ENCODE peak calls at places on chromosomes 2 and 18, in four cellular contexts. One of them, this sample, is unnamed.

GRCh38 chr2:9099341-9099751 is 95.9 kb upstream of the MBOAT2 start:
- DNase-seq in GM12865: peak; percentile 77
- DNase-seq in mucosa of descending colon: no peak
- DNase-seq in astrocyte of the spinal cord: peak; percentile 85
- DNase-seq in this sample: no peak

GRCh38 chr2:17208511-17208910 is 309.7 kb downstream of the RAD51AP2 start:
- DNase-seq in GM12865: no peak
- DNase-seq in mucosa of descending colon: no peak
- DNase-seq in astrocyte of the spinal cord: peak; percentile 24
- DNase-seq in this sample: peak; percentile 58

GRCh38 chr2:163593941-163594340 is 141.9 kb downstream of the FIGN start:
- DNase-seq in GM12865: no peak
- DNase-seq in mucosa of descending colon: no peak
- DNase-seq in astrocyte of the spinal cord: no peak
- DNase-seq in this sample: no peak

GRCh38 chr2:119475225-119475856 is 43.7 kb downstream of the TMEM37 start:
- DNase-seq in GM12865: no peak
- DNase-seq in mucosa of descending colon: no peak
- DNase-seq in astrocyte of the spinal cord: no peak
- DNase-seq in this sample: no peak

GRCh38 chr2:121567957-121568409 is 37.3 kb downstream of the RNU4ATAC start:
- DNase-seq in GM12865: no peak
- DNase-seq in mucosa of descending colon: no peak
- DNase-seq in astrocyte of the spinal cord: peak; percentile 63
- DNase-seq in this sample: no peak

GRCh38 chr2:58601017-58601416 is 359.9 kb upstream of the FANCL start:
- DNase-seq in GM12865: no peak
- DNase-seq in mucosa of descending colon: no peak
- DNase-seq in astrocyte of the spinal cord: no peak
- DNase-seq in this sample: no peak

GRCh38 chr2:71544919-71545571 is 91.7 kb downstream of the DYSF start:
- DNase-seq in GM12865: no peak
- DNase-seq in mucosa of descending colon: peak; percentile 46
- DNase-seq in astrocyte of the spinal cord: no peak
- DNase-seq in this sample: no peak

GRCh38 chr18:47470941-47471340 is 219.5 kb upstream of the SKOR2 start:
- DNase-seq in GM12865: no peak
- DNase-seq in mucosa of descending colon: no peak
- DNase-seq in astrocyte of the spinal cord: no peak
- DNase-seq in this sample: no peak

GRCh38 chr2:224085811-224086210 is 46.7 kb upstream of the SERPINE2 start:
- DNase-seq in GM12865: no peak
- DNase-seq in mucosa of descending colon: no peak
- DNase-seq in astrocyte of the spinal cord: no peak
- DNase-seq in this sample: peak; percentile 15

GRCh38 chr2:95076705-95077520 is 44.7 kb downstream of the MRPS5 start:
- DNase-seq in GM12865: peak; percentile 81
- DNase-seq in mucosa of descending colon: peak; percentile 93
- DNase-seq in astrocyte of the spinal cord: peak; percentile 35
- DNase-seq in this sample: peak; percentile 25

GRCh38 chr2:207311316-207312005 is 145.7 kb upstream of the KLF7 start:
- DNase-seq in GM12865: peak; percentile 52
- DNase-seq in mucosa of descending colon: peak; percentile 28
- DNase-seq in astrocyte of the spinal cord: peak; percentile 95
- DNase-seq in this sample: peak; percentile 98

GRCh38 chr2:2324565-2325101 is 6.4 kb downstream of the MYT1L start:
- DNase-seq in GM12865: no peak
- DNase-seq in mucosa of descending colon: no peak
- DNase-seq in astrocyte of the spinal cord: no peak
- DNase-seq in this sample: no peak

GRCh38 chr18:11872479-11873136 is 21.4 kb downstream of the CHMP1B start:
- DNase-seq in GM12865: peak; percentile 41
- DNase-seq in mucosa of descending colon: peak; percentile 61
- DNase-seq in astrocyte of the spinal cord: peak; percentile 27
- DNase-seq in this sample: peak; percentile 31

GRCh38 chr2:217568289-217568985 is 434.4 kb downstream of the TNS1 start:
- DNase-seq in GM12865: peak; percentile 0
- DNase-seq in mucosa of descending colon: no peak
- DNase-seq in astrocyte of the spinal cord: peak; percentile 33
- DNase-seq in this sample: peak; percentile 97

GRCh38 chr2:120919216-120919615 is 183.5 kb downstream of the GLI2 start:
- DNase-seq in GM12865: no peak
- DNase-seq in mucosa of descending colon: no peak
- DNase-seq in astrocyte of the spinal cord: no peak
- DNase-seq in this sample: no peak

GRCh38 chr18:46072959-46073358 is 899 bp upstream of the PSTPIP2 start:
- DNase-seq in GM12865: no peak
- DNase-seq in mucosa of descending colon: no peak
- DNase-seq in astrocyte of the spinal cord: no peak
- DNase-seq in this sample: no peak

GRCh38 chr18:46071615-46071893 is 506 bp downstream of the PSTPIP2 start:
- DNase-seq in GM12865: no peak
- DNase-seq in mucosa of descending colon: no peak
- DNase-seq in astrocyte of the spinal cord: no peak
- DNase-seq in this sample: no peak

GRCh38 chr18:46070683-46071614 is 1.1 kb downstream of the PSTPIP2 start:
- DNase-seq in GM12865: no peak
- DNase-seq in mucosa of descending colon: no peak
- DNase-seq in astrocyte of the spinal cord: no peak
- DNase-seq in this sample: no peak

GRCh38 chr18:46073474-46074331 is 1.6 kb upstream of the PSTPIP2 start:
- DNase-seq in GM12865: peak; percentile 66
- DNase-seq in mucosa of descending colon: peak; percentile 82
- DNase-seq in astrocyte of the spinal cord: peak; percentile 74
- DNase-seq in this sample: peak; percentile 57

GRCh38 chr18:46071894-46072867 is at the start of gene PSTPIP2:
- DNase-seq in GM12865: peak; percentile 54
- DNase-seq in mucosa of descending colon: peak; percentile 76
- DNase-seq in astrocyte of the spinal cord: peak; percentile 54
- DNase-seq in this sample: peak; percentile 55
- H3K4me3 ChIP-seq in GM12865: peak within 1 kb of the TSS; percentile 42
- H3K4me3 ChIP-seq in mucosa of descending colon: peak within 1 kb of the TSS; percentile 40
- H3K4me3 ChIP-seq in astrocyte of the spinal cord: peak within 1 kb of the TSS; percentile 57
- H3K4me3 ChIP-seq in this sample: peak within 1 kb of the TSS; percentile 73

GRCh38 chr2:76050196-76050595 is 339.5 kb upstream of the GCFC2 start:
- DNase-seq in GM12865: no peak
- DNase-seq in mucosa of descending colon: no peak
- DNase-seq in astrocyte of the spinal cord: no peak
- DNase-seq in this sample: no peak
- TF ChIP-seq CTCF in GM12865: no peak
- TF ChIP-seq CTCF in mucosa of descending colon: no peak
- TF ChIP-seq CTCF in astrocyte of the spinal cord: no peak
- TF ChIP-seq CTCF in this sample: no peak

DNA sequence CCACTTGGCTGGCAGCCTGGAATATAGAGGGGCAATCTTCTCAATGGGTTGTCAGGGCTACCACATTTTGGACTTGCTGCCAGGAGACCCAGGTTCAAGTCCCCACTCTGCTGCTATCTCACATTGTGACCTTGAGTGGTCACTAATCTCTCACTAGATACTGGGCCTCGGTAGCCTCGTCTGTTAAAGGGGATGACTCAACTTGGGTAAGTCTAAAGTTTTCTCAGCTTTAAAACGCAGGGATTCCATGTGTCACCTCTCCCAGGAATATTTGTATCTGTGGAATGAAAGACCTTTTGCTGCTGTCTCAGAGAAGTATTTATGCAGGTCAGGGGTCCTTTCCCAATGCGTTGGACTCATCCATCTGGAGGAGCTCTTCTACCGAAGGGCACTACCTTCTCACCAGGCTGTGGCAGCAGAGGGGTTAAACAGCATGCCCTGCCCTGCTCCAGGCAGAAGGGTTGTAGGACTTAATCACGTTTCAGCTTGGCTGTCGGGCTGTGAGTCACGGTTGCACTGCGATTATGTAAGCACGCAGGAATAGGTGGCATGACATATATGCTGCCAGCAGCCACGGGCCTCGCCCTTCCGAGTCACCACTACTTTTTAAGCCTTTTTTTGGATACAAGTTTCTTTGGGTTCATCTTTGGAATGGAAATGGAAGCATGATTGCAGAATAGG is 86.5 kb downstream of the SEMA4F start:
- DNase-seq in GM12865: no peak
- DNase-seq in mucosa of descending colon: peak; percentile 79
- DNase-seq in astrocyte of the spinal cord: peak; percentile 86
- DNase-seq in this sample: peak; percentile 97
- H3K4me3 ChIP-seq in GM12865: no peak overlapping the region
- H3K4me3 ChIP-seq in mucosa of descending colon: no peak overlapping the region
- H3K4me3 ChIP-seq in astrocyte of the spinal cord: no peak overlapping the region
- H3K4me3 ChIP-seq in this sample: no peak overlapping the region

GRCh38 chr2:133378386-133378785 is 189.9 kb downstream of the NCKAP5 start:
- DNase-seq in GM12865: no peak
- DNase-seq in mucosa of descending colon: no peak
- DNase-seq in astrocyte of the spinal cord: no peak
- DNase-seq in this sample: no peak

GRCh38 chr2:133377599-133377998 is 190.7 kb downstream of the NCKAP5 start:
- DNase-seq in GM12865: no peak
- DNase-seq in mucosa of descending colon: no peak
- DNase-seq in astrocyte of the spinal cord: no peak
- DNase-seq in this sample: no peak

GRCh38 chr2:133380991-133381390 is 187.3 kb downstream of the NCKAP5 start:
- DNase-seq in GM12865: no peak
- DNase-seq in mucosa of descending colon: no peak
- DNase-seq in astrocyte of the spinal cord: no peak
- DNase-seq in this sample: no peak

GRCh38 chr2:133377021-133377481 is 191.2 kb downstream of the NCKAP5 start:
- DNase-seq in GM12865: no peak
- DNase-seq in mucosa of descending colon: no peak
- DNase-seq in astrocyte of the spinal cord: peak; percentile 49
- DNase-seq in this sample: peak; percentile 84

DNA sequence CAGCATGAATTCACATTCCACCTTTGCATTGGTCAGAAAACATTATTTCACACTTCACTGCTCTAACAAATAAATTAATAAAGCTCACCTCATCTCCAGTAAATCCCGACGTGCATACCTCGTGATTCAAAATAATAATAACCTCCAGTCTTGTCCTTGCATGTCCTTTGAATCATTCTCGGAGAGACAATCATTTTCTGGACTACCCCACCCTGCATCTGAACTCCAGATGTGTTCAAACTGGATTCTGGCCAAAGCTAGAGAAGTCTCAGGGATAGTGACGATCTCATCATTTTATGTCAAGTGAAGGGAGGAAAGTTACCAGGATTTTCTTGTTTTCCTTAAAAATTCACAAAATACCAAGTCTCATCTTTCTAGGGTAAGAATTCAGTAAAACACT is 189.1 kb downstream of the NCKAP5 start:
- DNase-seq in GM12865: no peak
- DNase-seq in mucosa of descending colon: no peak
- DNase-seq in astrocyte of the spinal cord: no peak
- DNase-seq in this sample: peak; percentile 77
- TF ChIP-seq CTCF in GM12865: no peak
- TF ChIP-seq CTCF in mucosa of descending colon: no peak
- TF ChIP-seq CTCF in astrocyte of the spinal cord: no peak
- TF ChIP-seq CTCF in this sample: no peak

GRCh38 chr2:157501026-157501425 is 57.1 kb upstream of the CYTIP start:
- DNase-seq in GM12865: no peak
- DNase-seq in mucosa of descending colon: no peak
- DNase-seq in astrocyte of the spinal cord: no peak
- DNase-seq in this sample: no peak
- H3K4me3 ChIP-seq in GM12865: no peak overlapping the region
- H3K4me3 ChIP-seq in mucosa of descending colon: no peak overlapping the region
- H3K4me3 ChIP-seq in astrocyte of the spinal cord: no peak overlapping the region
- H3K4me3 ChIP-seq in this sample: no peak overlapping the region

DNA sequence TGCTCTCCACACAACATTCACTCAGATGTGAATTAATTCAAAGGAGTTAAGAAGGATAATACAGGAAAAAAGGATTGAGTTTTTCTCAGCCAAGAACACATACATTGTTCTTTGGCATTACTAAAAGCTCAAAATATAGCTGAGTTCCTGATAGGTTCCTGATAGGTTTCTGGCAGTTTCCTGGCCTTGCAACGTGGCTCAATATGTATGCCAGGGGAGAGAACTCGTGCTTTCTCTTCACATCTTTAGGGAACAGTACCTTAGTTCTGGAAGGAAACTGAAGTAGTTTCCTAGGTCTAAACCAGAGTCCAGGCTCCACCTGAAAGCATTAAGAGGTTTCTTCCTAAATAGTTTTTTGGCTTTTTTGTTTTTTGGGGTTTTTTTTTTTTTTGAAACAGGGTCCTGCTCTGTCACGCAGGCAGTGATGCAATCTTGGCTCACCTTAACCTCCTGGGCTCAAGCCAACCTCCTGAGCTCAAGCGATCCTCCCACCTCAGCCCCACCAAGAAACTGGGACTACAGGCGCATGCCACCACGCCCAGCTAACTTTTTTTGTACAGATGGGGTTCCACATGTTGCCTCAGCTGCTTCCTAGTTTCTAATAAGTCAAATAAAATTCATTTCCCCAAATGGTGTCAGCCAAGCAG is 42.8 kb downstream of the ESCO1 start:
- DNase-seq in GM12865: no peak
- DNase-seq in mucosa of descending colon: no peak
- DNase-seq in astrocyte of the spinal cord: no peak
- DNase-seq in this sample: no peak
- TF ChIP-seq CTCF in GM12865: no peak
- TF ChIP-seq CTCF in mucosa of descending colon: no peak
- TF ChIP-seq CTCF in astrocyte of the spinal cord: no peak
- TF ChIP-seq CTCF in this sample: no peak

DNA sequence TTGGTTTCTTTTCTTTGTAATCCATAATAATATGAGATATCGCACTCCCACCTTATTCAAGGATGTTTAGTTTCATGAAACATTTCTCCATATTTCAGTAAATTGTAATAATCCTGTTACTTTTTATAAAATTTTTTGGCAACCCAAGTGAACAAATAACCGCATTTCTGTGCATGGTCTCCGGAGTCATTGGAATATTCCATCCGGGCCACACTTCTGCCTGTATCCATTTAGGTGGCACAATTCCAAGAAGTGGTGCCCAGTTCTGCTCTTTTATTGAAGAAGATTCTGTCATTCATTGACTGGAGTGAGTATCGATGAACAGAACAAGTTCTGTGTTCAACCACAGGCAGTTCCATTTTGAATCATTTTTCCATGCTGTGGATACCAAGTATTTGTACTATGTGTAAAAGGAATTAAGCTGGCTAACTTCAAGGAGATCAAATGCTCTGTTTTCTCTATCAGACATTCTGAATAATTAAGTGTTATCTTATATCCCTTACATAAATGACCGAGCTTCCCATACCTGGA is 26.6 kb upstream of the ICOS start:
- DNase-seq in GM12865: no peak
- DNase-seq in mucosa of descending colon: no peak
- DNase-seq in astrocyte of the spinal cord: no peak
- DNase-seq in this sample: peak; percentile 14
- H3K4me3 ChIP-seq in GM12865: no peak overlapping the region
- H3K4me3 ChIP-seq in mucosa of descending colon: no peak overlapping the region
- H3K4me3 ChIP-seq in astrocyte of the spinal cord: no peak overlapping the region
- H3K4me3 ChIP-seq in this sample: peak overlapping the region; percentile 23